ENCODE peak calls at places on chromosomes 1 and 21, in four cellular contexts. R, O, Y and M are unnamed samples.

GRCh38 chr1:110211503-110212164 is 1.5 kb downstream of the KCNC4 start:
- DNase-seq in Y (no peak), O (no peak), R (no peak), M (no peak)

GRCh38 chr21:18349468-18349867 is 54.1 kb downstream of the TMPRSS15 start:
- DNase-seq in Y (no peak), O (no peak), R (no peak), M (no peak)

GRCh38 chr1:8456306-8456912 is 138.5 kb downstream of the SLC45A1 start:
- DNase-seq in O (peak; percentile 68), Y (no peak), R (no peak), M (no peak)

GRCh38 chr1:152621993-152622392 is 910 bp downstream of the LCE3A start:
- DNase-seq in R (no peak), Y (no peak), O (no peak), M (no peak)

GRCh38 chr1:34144743-34145142 is 20.3 kb downstream of the CSMD2 start:
- DNase-seq in R (no peak), O (no peak), Y (no peak), M (no peak)

GRCh38 chr21:42991992-42992740 is 17.8 kb downstream of the PKNOX1 start:
- DNase-seq in O (peak; percentile 90), R (no peak), Y (no peak), M (no peak)

GRCh38 chr1:231338270-231339128 is at the start of gene SPRTN:
- DNase-seq in O (peak; percentile 30), Y (no peak), R (no peak), M (no peak)

GRCh38 chr1:77926561-77927357 is 38.3 kb downstream of the NEXN start:
- DNase-seq in Y (no peak), O (no peak), R (peak; percentile 51), M (no peak)

GRCh38 chr1:74699331-74699730 is 25.7 kb upstream of the ERICH3 start:
- DNase-seq in Y (no peak), R (no peak), O (no peak), M (no peak)

GRCh38 chr21:42417533-42417932 is 13.8 kb downstream of the UBASH3A start:
- DNase-seq in R (no peak), Y (no peak), O (no peak), M (no peak)

GRCh38 chr1:205920861-205921558 is 22.2 kb downstream of the SLC26A9 start:
- DNase-seq in R (no peak), O (no peak), Y (no peak), M (no peak)

GRCh38 chr1:223860051-223860559 is 14.4 kb upstream of the TP53BP2 start:
- DNase-seq in Y (no peak), R (no peak), O (no peak), M (no peak)

GRCh38 chr21:45853703-45854342 is 127.7 kb upstream of the COL6A1 start:
- DNase-seq in O (no peak), Y (no peak), R (no peak), M (no peak)

GRCh38 chr1:64532646-64533045 is 62.7 kb downstream of the CACHD1 start:
- DNase-seq in R (no peak), Y (no peak), O (no peak), M (no peak)

GRCh38 chr1:205310981-205311704 is 10.4 kb downstream of the NUAK2 start:
- DNase-seq in R (no peak), Y (no peak), O (no peak), M (no peak)

GRCh38 chr1:104932949-104933679 is 1183.4 kb downstream of the AMY1C start:
- DNase-seq in Y (no peak), O (no peak), R (no peak), M (no peak)

GRCh38 chr21:17441370-17441769 is 71.5 kb upstream of the CXADR start:
- DNase-seq in Y (no peak), O (no peak), R (no peak), M (no peak)

GRCh38 chr1:33087677-33088076 is 6.7 kb downstream of the AZIN2 start:
- DNase-seq in O (no peak), R (no peak), Y (no peak), M (no peak)

GRCh38 chr1:156961709-156962108 is 41.3 kb downstream of the LRRC71 start:
- DNase-seq in Y (no peak), O (no peak), R (no peak), M (no peak)

GRCh38 chr1:25806418-25806817 is 6.4 kb downstream of the SELENON start:
- DNase-seq in R (no peak), Y (no peak), O (peak; percentile 64), M (no peak)

GRCh38 chr1:89538361-89538760 is 13.7 kb downstream of the LRRC8B start:
- DNase-seq in Y (no peak), R (no peak), O (no peak), M (no peak)

GRCh38 chr1:167198518-167199133 is 22.1 kb upstream of the POU2F1 start:
- DNase-seq in O (no peak), Y (no peak), R (no peak), M (no peak)

GRCh38 chr1:12087797-12088314 is 24.8 kb downstream of the TNFRSF8 start:
- DNase-seq in Y (no peak), R (no peak), O (no peak), M (no peak)

GRCh38 chr1:15739745-15740144 is 2.6 kb upstream of the TMEM82 start:
- DNase-seq in R (no peak), O (no peak), Y (no peak), M (no peak)

GRCh38 chr1:74652711-74653131 is 20.9 kb downstream of the ERICH3 start:
- DNase-seq in R (peak; percentile 70), Y (no peak), O (peak; percentile 15), M (no peak)